ENCODE peak calls at places on chromosomes 2 and 18, in four cellular contexts. X is GM12891, G is H1, P is K562. J is an unnamed sample.

GRCh38 chr2:17657759-17658158 is 95.9 kb downstream of the SMC6 start:
- DNase-seq in X (no peak), G (no peak), P (no peak), J (no peak)

GRCh38 chr2:85920810-85921545 is 32.2 kb upstream of the ST3GAL5 start:
- DNase-seq in X (no peak), G (no peak), P (peak), J (no peak)

GRCh38 chr2:18154259-18154658 is 275.8 kb downstream of the KCNS3 start:
- DNase-seq in X (no peak), G (no peak), P (no peak), J (no peak)

GRCh38 chr18:34993289-34993688 is 47.9 kb upstream of the MAPRE2 start:
- DNase-seq in X (no peak), G (no peak), P (no peak), J (no peak)

GRCh38 chr2:220129427-220129826 is 502.0 kb downstream of the SLC4A3 start:
- DNase-seq in X (no peak), G (peak), P (no peak), J (no peak)

GRCh38 chr2:186980787-186981550 is 132.0 kb upstream of the ZSWIM2 start:
- DNase-seq in X (no peak), G (peak), P (no peak), J (no peak)

GRCh38 chr18:13617826-13618515 is 108.4 kb downstream of the FAM210A start:
- DNase-seq in X (no peak), G (no peak), P (no peak), J (no peak)

GRCh38 chr2:140288726-140289125 is 1508.5 kb upstream of the NXPH2 start:
- DNase-seq in X (no peak), G (no peak), P (no peak), J (no peak)

GRCh38 chr18:78920436-78921138 is 59.0 kb upstream of the SALL3 start:
- DNase-seq in X (no peak), G (no peak), P (no peak), J (no peak)

GRCh38 chr2:32716598-32716997 is 88.7 kb downstream of the TTC27 start:
- DNase-seq in X (no peak), G (no peak), P (no peak), J (no peak)

GRCh38 chr2:128622371-128622770 is 303.7 kb upstream of the HS6ST1 start:
- DNase-seq in X (no peak), G (no peak), P (no peak), J (no peak)

GRCh38 chr2:156687715-156688114 is 251.5 kb downstream of the GPD2 start:
- DNase-seq in X (no peak), G (no peak), P (no peak), J (no peak)

GRCh38 chr2:156083707-156084494 is 248.6 kb downstream of the NR4A2 start:
- DNase-seq in X (no peak), G (no peak), P (no peak), J (no peak)

GRCh38 chr2:47601518-47602015 is 181.4 kb upstream of the MSH6 start:
- DNase-seq in X (no peak), G (no peak), P (no peak), J (no peak)

GRCh38 chr2:35495182-35495581 is 860.4 kb upstream of the CRIM1 start:
- DNase-seq in X (no peak), G (no peak), P (no peak), J (no peak)

GRCh38 chr2:64699712-64700111 is 46.0 kb upstream of the SERTAD2 start:
- DNase-seq in X (no peak), G (no peak), P (no peak), J (no peak)

GRCh38 chr2:214322662-214323061 is 88.2 kb upstream of the VWC2L start:
- DNase-seq in X (no peak), G (no peak), P (no peak), J (no peak)

GRCh38 chr2:219632758-219633101 is 5.3 kb downstream of the SLC4A3 start:
- DNase-seq in X (no peak), G (no peak), P (no peak), J (no peak)

GRCh38 chr2:99660616-99661416 is 171.0 kb upstream of the REV1 start:
- DNase-seq in X (no peak), G (no peak), P (no peak), J (no peak)

GRCh38 chr2:216344958-216345315 is 27.3 kb downstream of the MARCHF4 start:
- DNase-seq in X (no peak), G (no peak), P (no peak), J (no peak)

GRCh38 chr2:77520981-77521380 is 1.2 kb downstream of the LRRTM4 start:
- DNase-seq in X (no peak), G (no peak), P (no peak), J (no peak)

GRCh38 chr2:199955007-199955338 is 318 bp downstream of the TYW5 start:
- DNase-seq in X (no peak), G (no peak), P (no peak), J (no peak)

GRCh38 chr18:57854726-57855125 is 51.6 kb upstream of the ATP8B1 start:
- DNase-seq in X (no peak), G (no peak), P (no peak), J (no peak)

GRCh38 chr18:1252534-1252933 is 347.9 kb downstream of the ADCYAP1 start:
- DNase-seq in X (no peak), G (no peak), P (no peak), J (no peak)

GRCh38 chr18:8808001-8808400 is 102.6 kb downstream of the MTCL1 start:
- DNase-seq in X (no peak), G (no peak), P (no peak), J (no peak)

GRCh38 chr2:182324665-182325064 is 102.2 kb downstream of the PDE1A start:
- DNase-seq in X (no peak), G (no peak), P (no peak), J (no peak)

GRCh38 chr18:48583568-48583967 is 44.7 kb downstream of the CTIF start:
- DNase-seq in X (no peak), G (no peak), P (no peak), J (no peak)

GRCh38 chr2:134676960-134677359 is 41.8 kb downstream of the TMEM163 start:
- DNase-seq in X (no peak), G (no peak), P (no peak), J (no peak)

GRCh38 chr2:141782574-141782973 is 348.2 kb downstream of the LRP1B start:
- DNase-seq in X (no peak), G (no peak), P (no peak), J (no peak)

GRCh38 chr2:167215595-167215994 is 327.3 kb downstream of the XIRP2 start:
- DNase-seq in X (no peak), G (no peak), P (no peak), J (no peak)

GRCh38 chr18:63320041-63320689 is 596 bp upstream of the BCL2 start:
- DNase-seq in X (peak), G (peak), P (peak), J (peak)

GRCh38 chr2:122734756-122735155 is 979.3 kb downstream of the TSN start:
- DNase-seq in X (no peak), G (no peak), P (no peak), J (no peak)

GRCh38 chr2:117684919-117685318 is 129.6 kb upstream of the DDX18 start:
- DNase-seq in X (no peak), G (no peak), P (no peak), J (no peak)

GRCh38 chr2:200086911-200087310 is 131.5 kb downstream of the MAIP1 start:
- DNase-seq in X (no peak), G (no peak), P (no peak), J (no peak)

GRCh38 chr18:9113468-9114149 is 11.1 kb downstream of the NDUFV2 start:
- DNase-seq in X (no peak), G (no peak), P (no peak), J (no peak)

GRCh38 chr2:33000986-33001385 is 54.2 kb downstream of the LTBP1 start:
- DNase-seq in X (no peak), G (no peak), P (no peak), J (no peak)

GRCh38 chr2:77228379-77228778 is 293.8 kb downstream of the LRRTM4 start:
- DNase-seq in X (no peak), G (no peak), P (no peak), J (no peak)

GRCh38 chr2:231514951-231515297 is 15.3 kb downstream of the NMUR1 start:
- DNase-seq in X (no peak), G (no peak), P (no peak), J (no peak)
- TF ChIP-seq TAF1 in X (no peak), G (no peak), P (no peak), J (no peak)

DNA sequence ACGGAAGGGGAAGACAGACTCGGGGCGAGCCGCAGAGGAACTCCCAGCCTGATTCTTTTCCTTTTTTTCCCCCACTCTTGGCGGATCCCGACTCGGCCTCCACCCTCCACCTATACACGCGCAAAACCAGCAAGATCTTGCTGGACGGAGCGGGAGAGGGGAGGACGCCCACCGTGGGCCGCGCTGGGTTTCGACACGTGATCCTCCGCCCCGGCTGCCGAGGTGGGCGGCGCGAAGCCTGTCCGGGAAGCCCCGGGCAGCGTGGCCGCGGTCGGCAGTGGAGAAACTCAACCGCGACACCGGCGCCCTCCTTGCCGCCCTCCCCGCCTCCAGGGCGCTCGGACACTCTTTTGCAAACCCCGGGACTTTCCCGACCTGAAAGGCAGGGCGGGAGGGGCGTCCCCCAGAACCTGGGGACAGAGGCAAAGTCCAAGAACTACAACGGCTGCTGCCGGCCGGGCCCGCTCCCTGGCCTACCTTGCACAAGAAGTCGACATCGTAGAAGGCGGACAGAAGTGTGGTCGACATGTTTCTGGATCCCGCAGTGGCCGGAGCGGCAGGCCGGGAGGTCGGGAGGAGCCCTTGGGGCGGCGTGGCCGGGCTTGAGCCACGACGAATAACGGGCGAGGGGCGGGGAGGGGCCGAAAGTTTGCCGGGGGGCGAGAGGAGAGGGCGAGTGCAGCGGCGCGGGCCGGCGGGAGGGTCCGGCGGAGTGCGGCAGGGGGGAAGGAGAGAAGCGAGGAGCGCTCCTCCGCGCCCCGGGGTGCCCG is 433 bp downstream of the ZFP36L2 start:
- DNase-seq in X (no peak), G (peak), P (peak), J (peak)
- TF ChIP-seq POLR2A in X (no peak), G (no peak), P (peak), J (peak)

DNA sequence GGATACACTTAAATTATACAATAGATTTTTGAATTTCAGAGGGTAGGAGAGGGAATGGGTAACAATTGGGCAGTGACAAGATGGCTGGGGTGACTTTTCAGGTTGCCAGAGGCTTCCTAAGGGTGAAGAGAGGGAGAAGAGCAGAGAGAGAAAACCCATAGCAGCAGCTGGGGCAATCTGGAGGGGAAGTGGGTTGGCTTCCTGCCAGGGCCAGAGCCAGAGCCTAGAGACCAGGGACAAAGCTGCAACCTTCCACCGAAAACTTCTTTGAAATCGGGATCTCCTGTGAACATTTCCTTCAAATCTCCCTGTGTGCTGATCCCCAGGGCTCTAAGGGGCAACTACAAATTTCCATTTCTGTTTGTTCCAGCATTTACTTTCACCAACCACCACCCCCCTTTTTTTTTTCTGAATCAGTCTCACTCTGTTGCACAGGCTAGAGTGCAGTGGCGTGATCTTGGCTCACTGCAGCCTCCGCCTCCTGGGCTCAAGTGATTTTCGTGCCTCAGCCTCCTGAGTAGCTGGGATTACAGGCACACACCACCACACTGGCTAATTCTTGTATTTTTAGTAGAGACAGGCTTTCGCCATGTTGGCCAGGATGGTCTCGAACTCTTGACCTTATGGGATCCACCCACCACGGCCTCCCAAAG is 3.1 kb upstream of the EMILIN1 start:
- DNase-seq in X (no peak), G (no peak), P (peak), J (peak)
- TF ChIP-seq TAF1 in X (no peak), G (no peak), P (no peak), J (no peak)

GRCh38 chr2:60499651-60500300 is 53.7 kb downstream of the BCL11A start:
- DNase-seq in X (no peak), G (no peak), P (no peak), J (no peak)

GRCh38 chr2:60496475-60496874 is 57.0 kb downstream of the BCL11A start:
- DNase-seq in X (no peak), G (no peak), P (no peak), J (no peak)

GRCh38 chr2:60499082-60499429 is 54.4 kb downstream of the BCL11A start:
- DNase-seq in X (no peak), G (no peak), P (no peak), J (no peak)

GRCh38 chr2:60496976-60497375 is 56.5 kb downstream of the BCL11A start:
- DNase-seq in X (no peak), G (no peak), P (no peak), J (no peak)

DNA sequence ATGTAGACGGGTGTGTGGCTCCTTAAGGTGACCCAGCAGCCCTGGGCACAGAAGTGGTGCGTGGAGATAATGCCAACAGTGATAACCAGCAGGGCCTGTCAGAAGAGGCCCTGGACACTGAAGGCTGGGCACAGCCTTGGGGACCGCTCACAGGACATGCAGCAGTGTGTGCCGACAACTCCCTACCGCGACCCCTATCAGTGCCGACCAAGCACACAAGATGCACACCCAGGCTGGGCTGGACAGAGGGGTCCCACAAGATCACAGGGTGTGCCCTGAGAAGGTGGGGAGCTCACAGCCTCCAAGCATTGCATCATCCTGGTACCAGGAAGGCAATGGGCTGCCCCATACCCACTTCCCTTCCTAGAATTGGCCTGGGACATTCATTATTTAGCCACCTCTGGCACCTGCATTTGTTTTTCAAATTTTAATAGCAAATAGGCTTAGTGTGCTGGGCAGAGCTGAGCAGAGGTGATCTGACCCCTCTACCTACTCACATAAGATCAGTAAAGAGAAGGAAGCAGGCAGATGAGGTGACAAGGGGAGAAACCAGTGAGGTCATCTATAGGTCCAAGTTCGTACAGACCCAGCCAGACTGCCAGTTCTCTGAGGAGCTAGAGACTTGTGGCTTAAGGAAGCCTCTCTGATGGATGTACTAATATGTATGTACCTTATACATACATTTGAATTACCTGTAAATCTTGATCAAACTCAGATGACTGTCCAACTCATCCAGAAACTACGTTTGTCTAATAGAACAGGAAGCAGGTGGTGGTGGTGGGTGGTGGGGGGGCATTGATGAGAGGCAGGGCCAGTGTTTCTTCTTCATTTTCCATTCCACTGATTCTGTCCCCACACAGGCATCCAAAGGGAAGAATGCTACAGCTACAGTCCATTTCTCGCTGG is 55.0 kb downstream of the BCL11A start:
- DNase-seq in X (no peak), G (no peak), P (no peak), J (peak)
- TF ChIP-seq POLR2A in X (no peak), G (no peak), P (no peak), J (no peak)